ENCODE peak calls at places on chromosome X, in five cellular contexts. One of them, this sample, is unnamed.

GRCh38 chrX:122517781-122518180 is 666.3 kb upstream of the GRIA3 start:
- DNase-seq in HCT116: no peak
- DNase-seq in CD8-positive, alpha-beta T cell: no peak
- DNase-seq in K562: no peak
- DNase-seq in lung: no peak
- DNase-seq in this sample: no peak

GRCh38 chrX:18206657-18207056 is 14.0 kb downstream of the BEND2 start:
- DNase-seq in HCT116: no peak
- DNase-seq in CD8-positive, alpha-beta T cell: no peak
- DNase-seq in K562: no peak
- DNase-seq in lung: no peak
- DNase-seq in this sample: no peak

GRCh38 chrX:95764972-95765451 is 919.6 kb upstream of the DIAPH2 start:
- DNase-seq in HCT116: no peak
- DNase-seq in CD8-positive, alpha-beta T cell: no peak
- DNase-seq in K562: peak
- DNase-seq in lung: peak
- DNase-seq in this sample: no peak

GRCh38 chrX:137354851-137355250 is 211.1 kb upstream of the ZIC3 start:
- DNase-seq in HCT116: no peak
- DNase-seq in CD8-positive, alpha-beta T cell: no peak
- DNase-seq in K562: no peak
- DNase-seq in lung: no peak
- DNase-seq in this sample: no peak

GRCh38 chrX:128804828-128805227 is 718.5 kb downstream of the SMARCA1 start:
- DNase-seq in HCT116: no peak
- DNase-seq in CD8-positive, alpha-beta T cell: no peak
- DNase-seq in K562: no peak
- DNase-seq in lung: no peak
- DNase-seq in this sample: no peak

GRCh38 chrX:55450259-55450658 is 1.7 kb upstream of the MAGEH1 start:
- DNase-seq in HCT116: no peak
- DNase-seq in CD8-positive, alpha-beta T cell: no peak
- DNase-seq in K562: peak
- DNase-seq in lung: no peak
- DNase-seq in this sample: no peak

GRCh38 chrX:136453771-136454170 is 34.0 kb upstream of the BRS3 start:
- DNase-seq in HCT116: no peak
- DNase-seq in CD8-positive, alpha-beta T cell: no peak
- DNase-seq in K562: no peak
- DNase-seq in lung: no peak
- DNase-seq in this sample: no peak

GRCh38 chrX:135295238-135295943 is 13.9 kb upstream of the ETDC start:
- DNase-seq in HCT116: no peak
- DNase-seq in CD8-positive, alpha-beta T cell: peak
- DNase-seq in K562: no peak
- DNase-seq in lung: peak
- DNase-seq in this sample: no peak

GRCh38 chrX:154374361-154375155 is at the start of gene FLNA:
- DNase-seq in HCT116: no peak
- DNase-seq in CD8-positive, alpha-beta T cell: no peak
- DNase-seq in K562: peak
- DNase-seq in lung: no peak
- DNase-seq in this sample: no peak

GRCh38 chrX:37075892-37076595 is 67.9 kb downstream of the FAM47C start:
- DNase-seq in HCT116: no peak
- DNase-seq in CD8-positive, alpha-beta T cell: no peak
- DNase-seq in K562: no peak
- DNase-seq in lung: no peak
- DNase-seq in this sample: no peak

GRCh38 chrX:20459410-20460350 is 193.0 kb upstream of the RPS6KA3 start:
- DNase-seq in HCT116: no peak
- DNase-seq in CD8-positive, alpha-beta T cell: no peak
- DNase-seq in K562: no peak
- DNase-seq in lung: no peak
- DNase-seq in this sample: no peak

GRCh38 chrX:37943554-37943953 is 62.8 kb upstream of the SYTL5 start:
- DNase-seq in HCT116: no peak
- DNase-seq in CD8-positive, alpha-beta T cell: no peak
- DNase-seq in K562: no peak
- DNase-seq in lung: no peak
- DNase-seq in this sample: no peak

DNA sequence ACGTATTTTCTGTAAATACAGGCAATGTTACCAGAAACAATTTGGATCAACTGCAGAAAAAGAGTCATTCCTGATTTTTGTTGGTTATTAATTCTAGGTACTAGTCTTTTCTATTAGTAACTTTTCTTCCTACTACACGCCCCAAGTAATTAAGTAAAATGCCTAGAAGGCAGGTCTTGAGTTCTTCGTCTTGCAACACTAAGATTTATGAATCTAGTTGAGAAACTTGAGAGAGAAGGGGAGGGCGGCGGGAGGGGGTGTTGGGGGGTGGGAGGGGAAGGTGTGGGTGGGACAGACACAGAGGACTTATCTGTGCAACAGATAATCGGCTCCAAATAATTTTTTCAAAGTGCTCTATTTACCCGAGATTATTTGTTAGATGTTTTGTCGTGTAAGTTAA is 3.0 kb downstream of the RAP2C start:
- DNase-seq in HCT116: no peak
- DNase-seq in CD8-positive, alpha-beta T cell: no peak
- DNase-seq in K562: peak
- DNase-seq in lung: no peak
- DNase-seq in this sample: no peak
- H3K4me3 ChIP-seq in HCT116: peak
- H3K4me3 ChIP-seq in CD8-positive, alpha-beta T cell: peak
- H3K4me3 ChIP-seq in K562: peak
- H3K4me3 ChIP-seq in lung: no peak
- H3K4me3 ChIP-seq in this sample: no peak

GRCh38 chrX:9867753-9868152 is 81.5 kb downstream of the SHROOM2 start:
- DNase-seq in HCT116: no peak
- DNase-seq in CD8-positive, alpha-beta T cell: no peak
- DNase-seq in K562: no peak
- DNase-seq in lung: no peak
- DNase-seq in this sample: no peak
- H3K27ac ChIP-seq in HCT116: peak
- H3K27ac ChIP-seq in CD8-positive, alpha-beta T cell: no peak
- H3K27ac ChIP-seq in K562: no peak
- H3K27ac ChIP-seq in lung: no peak
- H3K27ac ChIP-seq in this sample: no peak

DNA sequence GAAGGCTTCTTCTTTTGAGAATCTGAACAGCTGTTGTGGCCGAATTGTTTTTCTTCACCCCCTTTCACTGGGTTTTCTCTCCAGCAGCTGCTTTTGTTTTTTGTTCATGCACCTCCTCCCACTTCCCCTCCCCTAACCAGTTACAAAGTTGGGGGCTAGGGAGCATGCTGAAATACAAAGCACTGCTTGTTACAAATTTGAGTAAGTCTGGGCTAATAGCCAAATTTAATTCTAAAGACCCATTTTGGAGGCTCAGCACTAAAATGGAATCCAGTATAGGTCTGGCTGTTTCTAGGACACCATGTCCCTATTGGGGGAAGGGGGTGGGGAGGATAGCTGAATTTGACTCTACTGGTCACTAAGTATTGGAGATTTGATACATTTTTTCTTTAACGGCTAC is 89.2 kb upstream of the GPM6B start:
- DNase-seq in HCT116: no peak
- DNase-seq in CD8-positive, alpha-beta T cell: no peak
- DNase-seq in K562: no peak
- DNase-seq in lung: no peak
- DNase-seq in this sample: no peak
- H3K4me3 ChIP-seq in HCT116: no peak
- H3K4me3 ChIP-seq in CD8-positive, alpha-beta T cell: no peak
- H3K4me3 ChIP-seq in K562: no peak
- H3K4me3 ChIP-seq in lung: no peak
- H3K4me3 ChIP-seq in this sample: no peak

DNA sequence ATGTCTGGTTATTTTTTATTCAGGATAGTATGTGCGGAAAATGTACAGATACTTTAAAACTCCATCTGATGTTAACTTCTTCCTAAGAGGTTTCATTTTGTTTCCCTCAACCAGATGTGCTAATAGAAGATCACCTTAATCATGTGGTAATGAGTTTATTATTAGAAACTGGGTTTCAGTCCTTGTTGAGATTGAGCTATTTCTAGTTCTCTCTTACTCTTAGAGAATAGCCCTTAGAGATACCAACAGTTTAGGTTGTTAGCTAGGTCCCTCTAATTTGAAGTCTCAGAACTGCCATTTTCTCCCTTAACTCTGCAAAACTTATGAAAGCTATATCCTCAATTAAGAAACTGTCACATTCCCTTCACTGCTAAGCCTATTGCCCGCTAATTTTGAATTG is 13.0 kb downstream of the FAM47A start:
- DNase-seq in HCT116: no peak
- DNase-seq in CD8-positive, alpha-beta T cell: no peak
- DNase-seq in K562: no peak
- DNase-seq in lung: no peak
- DNase-seq in this sample: no peak
- H3K27ac ChIP-seq in HCT116: no peak
- H3K27ac ChIP-seq in CD8-positive, alpha-beta T cell: no peak
- H3K27ac ChIP-seq in K562: no peak
- H3K27ac ChIP-seq in lung: no peak
- H3K27ac ChIP-seq in this sample: no peak

GRCh38 chrX:107552976-107553375 is 75.3 kb upstream of the PRPS1 start:
- DNase-seq in HCT116: no peak
- DNase-seq in CD8-positive, alpha-beta T cell: no peak
- DNase-seq in K562: peak
- DNase-seq in lung: no peak
- DNase-seq in this sample: no peak

GRCh38 chrX:107551546-107551945 is 76.8 kb upstream of the PRPS1 start:
- DNase-seq in HCT116: no peak
- DNase-seq in CD8-positive, alpha-beta T cell: no peak
- DNase-seq in K562: no peak
- DNase-seq in lung: peak
- DNase-seq in this sample: no peak

GRCh38 chrX:107559506-107559905 is 68.8 kb upstream of the PRPS1 start:
- DNase-seq in HCT116: no peak
- DNase-seq in CD8-positive, alpha-beta T cell: no peak
- DNase-seq in K562: no peak
- DNase-seq in lung: no peak
- DNase-seq in this sample: no peak

GRCh38 chrX:107561468-107562215 is 66.7 kb upstream of the PRPS1 start:
- DNase-seq in HCT116: no peak
- DNase-seq in CD8-positive, alpha-beta T cell: no peak
- DNase-seq in K562: no peak
- DNase-seq in lung: no peak
- DNase-seq in this sample: no peak

GRCh38 chrX:107556967-107557366 is 71.3 kb upstream of the PRPS1 start:
- DNase-seq in HCT116: no peak
- DNase-seq in CD8-positive, alpha-beta T cell: no peak
- DNase-seq in K562: no peak
- DNase-seq in lung: no peak
- DNase-seq in this sample: no peak
- H3K4me3 ChIP-seq in HCT116: no peak
- H3K4me3 ChIP-seq in CD8-positive, alpha-beta T cell: no peak
- H3K4me3 ChIP-seq in K562: no peak
- H3K4me3 ChIP-seq in lung: no peak
- H3K4me3 ChIP-seq in this sample: no peak

GRCh38 chrX:107627792-107628661 is at the start of gene PRPS1:
- DNase-seq in HCT116: peak
- DNase-seq in CD8-positive, alpha-beta T cell: peak
- DNase-seq in K562: peak
- DNase-seq in lung: peak
- DNase-seq in this sample: peak
- H3K27ac ChIP-seq in HCT116: peak
- H3K27ac ChIP-seq in CD8-positive, alpha-beta T cell: peak
- H3K27ac ChIP-seq in K562: peak
- H3K27ac ChIP-seq in lung: peak
- H3K27ac ChIP-seq in this sample: no peak

GRCh38 chrX:69136546-69137331 is 28.5 kb downstream of the PJA1 start:
- DNase-seq in HCT116: no peak
- DNase-seq in CD8-positive, alpha-beta T cell: no peak
- DNase-seq in K562: no peak
- DNase-seq in lung: no peak
- DNase-seq in this sample: no peak
- H3K4me3 ChIP-seq in HCT116: no peak
- H3K4me3 ChIP-seq in CD8-positive, alpha-beta T cell: no peak
- H3K4me3 ChIP-seq in K562: no peak
- H3K4me3 ChIP-seq in lung: no peak
- H3K4me3 ChIP-seq in this sample: no peak